ENCODE peak calls at places on chromosomes 6 and 20, in nine cellular contexts. L is AG09309, K is tibial nerve, V is T follicular helper cell, I is H54, C is posterior vena cava, O is LoVo, J is MM.1S, D is tibial artery. N is an unnamed sample.

GRCh38 chr6:141848029-141848890 is 284.5 kb upstream of the GJE1 start:
- DNase-seq in O (no peak), I (peak), J (peak), L (no peak), C (no peak), K (no peak), V (peak), D (no peak), N (no peak)

GRCh38 chr20:18079756-18080353 is 22.1 kb upstream of the OVOL2 start:
- DNase-seq in J (no peak), O (no peak), K (no peak), C (no peak), L (no peak), V (no peak), I (no peak), D (no peak), N (no peak)

GRCh38 chr6:108524528-108525218 is 36.0 kb upstream of the FOXO3 start:
- DNase-seq in K (no peak), V (no peak), D (no peak), O (no peak), C (no peak), L (no peak), J (no peak), I (no peak), N (no peak)

GRCh38 chr6:143592335-143592734 is 80.8 kb upstream of the FUCA2 start:
- DNase-seq in J (no peak), C (no peak), K (no peak), I (no peak), D (no peak), V (no peak), O (no peak), L (no peak), N (no peak)

GRCh38 chr20:20233041-20233514 is 134.8 kb upstream of the INSM1 start:
- DNase-seq in I (no peak), D (no peak), O (no peak), C (no peak), K (no peak), J (peak), V (no peak), L (no peak), N (no peak)

GRCh38 chr6:151679081-151679480 is 128.4 kb upstream of the ESR1 start:
- DNase-seq in I (no peak), D (no peak), K (no peak), C (no peak), L (peak), O (no peak), V (no peak), J (no peak), N (no peak)

GRCh38 chr6:3956054-3956453 is 106.9 kb downstream of the FAM50B start:
- DNase-seq in I (no peak), K (no peak), V (no peak), L (no peak), D (no peak), J (no peak), O (no peak), C (no peak), N (no peak)

GRCh38 chr6:37983720-37984501 is 164.4 kb downstream of the ZFAND3 start:
- DNase-seq in I (no peak), V (no peak), L (no peak), K (no peak), C (no peak), D (no peak), O (no peak), J (no peak), N (no peak)

GRCh38 chr20:43318749-43319148 is 129.0 kb upstream of the PTPRT start:
- DNase-seq in K (no peak), O (no peak), D (no peak), L (no peak), I (no peak), V (no peak), J (no peak), C (no peak), N (no peak)

GRCh38 chr20:37755665-37756064 is 61.8 kb downstream of the CTNNBL1 start:
- DNase-seq in V (no peak), K (no peak), J (no peak), D (no peak), C (no peak), O (no peak), I (no peak), L (no peak), N (no peak)

GRCh38 chr20:32516583-32516982 is 68.5 kb downstream of the NOL4L start:
- DNase-seq in K (no peak), D (no peak), L (no peak), I (no peak), O (no peak), C (peak), J (no peak), V (no peak), N (no peak)

GRCh38 chr6:56499121-56499520 is 143.6 kb downstream of the DST start:
- DNase-seq in J (no peak), K (no peak), I (no peak), V (no peak), C (no peak), D (no peak), O (no peak), L (no peak), N (no peak)

GRCh38 chr6:159727717-159728440 is 573 bp downstream of the WTAP start:
- DNase-seq in I (no peak), O (peak), L (no peak), C (peak), D (no peak), V (no peak), J (peak), K (no peak), N (no peak)

GRCh38 chr6:17491416-17492142 is 98.2 kb downstream of the CAP2 start:
- DNase-seq in K (no peak), O (no peak), C (no peak), L (no peak), J (no peak), I (no peak), V (no peak), D (no peak), N (no peak)

GRCh38 chr6:104714796-104715195 is 144.9 kb downstream of the HACE1 start:
- DNase-seq in V (no peak), K (no peak), D (no peak), L (no peak), O (no peak), C (no peak), J (no peak), I (no peak), N (no peak)

GRCh38 chr20:62891111-62891510 is 29.5 kb upstream of the TCFL5 start:
- DNase-seq in I (no peak), V (peak), L (no peak), O (no peak), D (no peak), C (peak), K (no peak), J (no peak), N (no peak)

GRCh38 chr6:27547157-27548075 is 74.5 kb upstream of the ZNF184 start:
- DNase-seq in I (no peak), K (no peak), C (no peak), J (no peak), V (no peak), D (no peak), O (peak), L (no peak), N (no peak)

GRCh38 chr20:6333110-6333509 is 210.3 kb upstream of the FERMT1 start:
- DNase-seq in C (no peak), K (no peak), J (no peak), O (no peak), V (no peak), L (no peak), I (no peak), D (no peak), N (no peak)

GRCh38 chr20:4989570-4989969 is 11.7 kb downstream of the SLC23A2 start:
- DNase-seq in C (no peak), L (no peak), J (peak), I (no peak), K (no peak), V (no peak), O (no peak), D (no peak), N (no peak)

GRCh38 chr6:148959008-148959407 is 212.2 kb downstream of the UST start:
- DNase-seq in D (no peak), J (no peak), L (no peak), I (no peak), O (no peak), K (no peak), C (no peak), V (no peak), N (no peak)

GRCh38 chr6:127300411-127300810 is 33.7 kb downstream of the RNF146 start:
- DNase-seq in I (peak), D (no peak), K (no peak), V (no peak), J (no peak), C (no peak), L (peak), O (no peak), N (no peak)

GRCh38 chr6:158544428-158544827 is 15.5 kb upstream of the TMEM181 start:
- DNase-seq in J (no peak), K (no peak), O (no peak), D (peak), I (no peak), L (no peak), C (peak), V (no peak), N (no peak)

GRCh38 chr20:45752747-45753146 is 30.6 kb downstream of the SPINT4 start:
- DNase-seq in J (peak), C (no peak), O (no peak), I (no peak), L (peak), D (no peak), V (no peak), K (no peak), N (no peak)

GRCh38 chr6:21354805-21355238 is 238.7 kb upstream of the SOX4 start:
- DNase-seq in C (no peak), I (no peak), L (no peak), K (no peak), D (no peak), J (no peak), O (no peak), V (no peak), N (no peak)

GRCh38 chr6:111888928-111889696 is 15.9 kb upstream of the FYN start:
- DNase-seq in L (no peak), K (no peak), C (no peak), O (no peak), J (no peak), I (no peak), V (no peak), D (no peak), N (no peak)

GRCh38 chr6:150527100-150527499 is 72.6 kb upstream of the PLEKHG1 start:
- DNase-seq in J (no peak), L (no peak), K (no peak), D (no peak), O (no peak), C (no peak), I (peak), V (no peak), N (no peak)

GRCh38 chr6:142867355-142867801 is 77.6 kb downstream of the HIVEP2 start:
- DNase-seq in I (no peak), C (no peak), V (no peak), L (no peak), J (no peak), O (no peak), K (no peak), D (no peak), N (no peak)

GRCh38 chr20:34582221-34582620 is 23.7 kb downstream of the MAP1LC3A start:
- DNase-seq in J (no peak), I (no peak), D (no peak), C (no peak), O (no peak), V (no peak), K (no peak), L (no peak), N (no peak)

GRCh38 chr6:157219201-157220200 is 103.8 kb downstream of the TMEM242 start:
- DNase-seq in D (peak), V (no peak), I (no peak), O (no peak), J (no peak), L (no peak), C (no peak), K (no peak), N (peak)

GRCh38 chr6:169792306-169793015 is 41.0 kb downstream of the ERMARD start:
- DNase-seq in J (no peak), K (no peak), C (no peak), I (no peak), O (no peak), L (no peak), D (peak), V (no peak), N (peak)

N was measured in right atrium auricular region.